ENCODE peak calls at places on chromosomes 11 and 22, in nine cellular contexts. One of them, this sample, is unnamed.

GRCh38 chr11:130427049-130427388 is 1.4 kb downstream of the ADAMTS8 start:
- DNase-seq in Peyer's patch: no peak
- DNase-seq in SJSA1: no peak
- DNase-seq in H9: no peak
- DNase-seq in Panc1: no peak
- DNase-seq in neuronal stem cell: no peak
- DNase-seq in A549: no peak
- DNase-seq in trophoblast cell: no peak
- DNase-seq in uterus: no peak
- DNase-seq in this sample: no peak

GRCh38 chr22:47034905-47035419 is 272.5 kb downstream of the TBC1D22A start:
- DNase-seq in Peyer's patch: peak; percentile 46
- DNase-seq in SJSA1: no peak
- DNase-seq in H9: no peak
- DNase-seq in Panc1: no peak
- DNase-seq in neuronal stem cell: no peak
- DNase-seq in A549: no peak
- DNase-seq in trophoblast cell: no peak
- DNase-seq in uterus: no peak
- DNase-seq in this sample: no peak

GRCh38 chr11:10594407-10594806 is 25.9 kb upstream of the LYVE1 start:
- DNase-seq in Peyer's patch: no peak
- DNase-seq in SJSA1: no peak
- DNase-seq in H9: no peak
- DNase-seq in Panc1: no peak
- DNase-seq in neuronal stem cell: no peak
- DNase-seq in A549: no peak
- DNase-seq in trophoblast cell: peak; percentile 83
- DNase-seq in uterus: no peak
- DNase-seq in this sample: peak; percentile 94

GRCh38 chr22:30861131-30861530 is 107.4 kb downstream of the MORC2 start:
- DNase-seq in Peyer's patch: peak; percentile 22
- DNase-seq in SJSA1: no peak
- DNase-seq in H9: peak; percentile 21
- DNase-seq in Panc1: no peak
- DNase-seq in neuronal stem cell: no peak
- DNase-seq in A549: no peak
- DNase-seq in trophoblast cell: no peak
- DNase-seq in uterus: no peak
- DNase-seq in this sample: no peak

GRCh38 chr11:118911113-118911879 is 14.4 kb downstream of the BCL9L start:
- DNase-seq in Peyer's patch: peak; percentile 76
- DNase-seq in SJSA1: peak; percentile 19
- DNase-seq in H9: peak; percentile 57
- DNase-seq in Panc1: no peak
- DNase-seq in neuronal stem cell: no peak
- DNase-seq in A549: no peak
- DNase-seq in trophoblast cell: peak; percentile 62
- DNase-seq in uterus: peak; percentile 64
- DNase-seq in this sample: peak; percentile 71

GRCh38 chr11:69439127-69439526 is 42.3 kb upstream of the LINC01488 start:
- DNase-seq in Peyer's patch: peak; percentile 25
- DNase-seq in SJSA1: no peak
- DNase-seq in H9: peak; percentile 81
- DNase-seq in Panc1: no peak
- DNase-seq in neuronal stem cell: no peak
- DNase-seq in A549: no peak
- DNase-seq in trophoblast cell: no peak
- DNase-seq in uterus: no peak
- DNase-seq in this sample: no peak

GRCh38 chr22:46036558-46037408 is 59.8 kb upstream of the WNT7B start:
- DNase-seq in Peyer's patch: peak; percentile 66
- DNase-seq in SJSA1: peak; percentile 48
- DNase-seq in H9: no peak
- DNase-seq in Panc1: no peak
- DNase-seq in neuronal stem cell: no peak
- DNase-seq in A549: peak; percentile 65
- DNase-seq in trophoblast cell: no peak
- DNase-seq in uterus: peak; percentile 37
- DNase-seq in this sample: peak; percentile 64

GRCh38 chr22:30444632-30445437 is 19.3 kb downstream of the MTFP1 start:
- DNase-seq in Peyer's patch: no peak
- DNase-seq in SJSA1: peak; percentile 39
- DNase-seq in H9: peak; percentile 85
- DNase-seq in Panc1: no peak
- DNase-seq in neuronal stem cell: peak; percentile 80
- DNase-seq in A549: peak; percentile 64
- DNase-seq in trophoblast cell: peak; percentile 70
- DNase-seq in uterus: no peak
- DNase-seq in this sample: peak; percentile 53

GRCh38 chr11:126473269-126473668 is 117.8 kb downstream of the ST3GAL4 start:
- DNase-seq in Peyer's patch: no peak
- DNase-seq in SJSA1: no peak
- DNase-seq in H9: no peak
- DNase-seq in Panc1: no peak
- DNase-seq in neuronal stem cell: no peak
- DNase-seq in A549: no peak
- DNase-seq in trophoblast cell: no peak
- DNase-seq in uterus: no peak
- DNase-seq in this sample: no peak

GRCh38 chr11:10407055-10407454 is 48.0 kb upstream of the AMPD3 start:
- DNase-seq in Peyer's patch: no peak
- DNase-seq in SJSA1: peak; percentile 46
- DNase-seq in H9: no peak
- DNase-seq in Panc1: peak; percentile 91
- DNase-seq in neuronal stem cell: no peak
- DNase-seq in A549: peak; percentile 33
- DNase-seq in trophoblast cell: peak; percentile 93
- DNase-seq in uterus: no peak
- DNase-seq in this sample: peak; percentile 87

GRCh38 chr11:67277231-67277961 is 11.1 kb downstream of the GRK2 start:
- DNase-seq in Peyer's patch: peak; percentile 82
- DNase-seq in SJSA1: peak; percentile 93
- DNase-seq in H9: peak; percentile 88
- DNase-seq in Panc1: no peak
- DNase-seq in neuronal stem cell: no peak
- DNase-seq in A549: no peak
- DNase-seq in trophoblast cell: peak; percentile 33
- DNase-seq in uterus: peak; percentile 80
- DNase-seq in this sample: no peak

GRCh38 chr11:65814960-65815565 is 18.7 kb upstream of the SNX32 start:
- DNase-seq in Peyer's patch: no peak
- DNase-seq in SJSA1: no peak
- DNase-seq in H9: no peak
- DNase-seq in Panc1: no peak
- DNase-seq in neuronal stem cell: no peak
- DNase-seq in A549: no peak
- DNase-seq in trophoblast cell: peak; percentile 91
- DNase-seq in uterus: no peak
- DNase-seq in this sample: no peak

GRCh38 chr22:42803454-42803853 is 53.6 kb downstream of the ARFGAP3 start:
- DNase-seq in Peyer's patch: no peak
- DNase-seq in SJSA1: no peak
- DNase-seq in H9: peak; percentile 16
- DNase-seq in Panc1: no peak
- DNase-seq in neuronal stem cell: no peak
- DNase-seq in A549: no peak
- DNase-seq in trophoblast cell: no peak
- DNase-seq in uterus: no peak
- DNase-seq in this sample: no peak
- H3K27ac ChIP-seq in Peyer's patch: no peak overlapping the region
- H3K27ac ChIP-seq in SJSA1: no peak overlapping the region
- H3K27ac ChIP-seq in H9: no peak overlapping the region
- H3K27ac ChIP-seq in Panc1: no peak overlapping the region
- H3K27ac ChIP-seq in neuronal stem cell: no peak overlapping the region
- H3K27ac ChIP-seq in A549: no peak overlapping the region
- H3K27ac ChIP-seq in trophoblast cell: no peak overlapping the region
- H3K27ac ChIP-seq in uterus: no peak overlapping the region
- H3K27ac ChIP-seq in this sample: no peak overlapping the region

GRCh38 chr11:86746509-86746908 is 53.8 kb upstream of the PRSS23 start:
- DNase-seq in Peyer's patch: no peak
- DNase-seq in SJSA1: no peak
- DNase-seq in H9: no peak
- DNase-seq in Panc1: no peak
- DNase-seq in neuronal stem cell: no peak
- DNase-seq in A549: no peak
- DNase-seq in trophoblast cell: no peak
- DNase-seq in uterus: no peak
- DNase-seq in this sample: no peak
- H3K4me1 ChIP-seq in Peyer's patch: peaks cover 8% of the 10 kb centered on the region
- H3K4me1 ChIP-seq in SJSA1: peaks cover 70% of the 10 kb centered on the region
- H3K4me1 ChIP-seq in H9: no peaks in the 10 kb centered on the region
- H3K4me1 ChIP-seq in Panc1: peaks cover 33% of the 10 kb centered on the region
- H3K4me1 ChIP-seq in neuronal stem cell: peaks cover 11% of the 10 kb centered on the region
- H3K4me1 ChIP-seq in A549: peaks cover 44% of the 10 kb centered on the region
- H3K4me1 ChIP-seq in trophoblast cell: peaks cover 44% of the 10 kb centered on the region
- H3K4me1 ChIP-seq in uterus: no peaks in the 10 kb centered on the region
- H3K4me1 ChIP-seq in this sample: peaks cover 42% of the 10 kb centered on the region

DNA sequence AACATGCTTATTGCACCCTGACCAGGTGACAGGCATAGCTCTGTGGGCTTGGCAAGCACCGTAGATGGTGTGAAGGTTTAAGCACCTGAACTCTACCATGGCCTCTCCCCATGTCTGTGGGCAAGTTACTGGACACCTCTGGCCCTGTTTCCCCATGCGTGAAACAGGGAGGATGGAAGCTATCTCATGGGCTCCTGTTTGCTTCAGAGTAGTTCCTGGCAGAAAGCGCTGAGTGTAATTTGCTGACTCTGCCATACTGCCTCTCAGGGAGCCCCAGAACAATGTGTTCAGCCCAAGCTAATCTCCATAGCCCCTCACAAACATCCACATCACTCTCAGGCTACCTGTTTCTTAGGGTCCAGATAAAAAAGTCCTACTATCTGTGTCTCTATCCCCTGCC is 2.4 kb downstream of the CBX6 start:
- DNase-seq in Peyer's patch: no peak
- DNase-seq in SJSA1: no peak
- DNase-seq in H9: peak; percentile 10
- DNase-seq in Panc1: no peak
- DNase-seq in neuronal stem cell: no peak
- DNase-seq in A549: no peak
- DNase-seq in trophoblast cell: no peak
- DNase-seq in uterus: no peak
- DNase-seq in this sample: no peak
- H3K27ac ChIP-seq in Peyer's patch: peak overlapping the region; percentile 84
- H3K27ac ChIP-seq in SJSA1: no peak overlapping the region
- H3K27ac ChIP-seq in H9: no peak overlapping the region
- H3K27ac ChIP-seq in Panc1: peak overlapping the region; percentile 63
- H3K27ac ChIP-seq in neuronal stem cell: no peak overlapping the region
- H3K27ac ChIP-seq in A549: no peak overlapping the region
- H3K27ac ChIP-seq in trophoblast cell: no peak overlapping the region
- H3K27ac ChIP-seq in uterus: peak overlapping the region; percentile 93
- H3K27ac ChIP-seq in this sample: no peak overlapping the region

DNA sequence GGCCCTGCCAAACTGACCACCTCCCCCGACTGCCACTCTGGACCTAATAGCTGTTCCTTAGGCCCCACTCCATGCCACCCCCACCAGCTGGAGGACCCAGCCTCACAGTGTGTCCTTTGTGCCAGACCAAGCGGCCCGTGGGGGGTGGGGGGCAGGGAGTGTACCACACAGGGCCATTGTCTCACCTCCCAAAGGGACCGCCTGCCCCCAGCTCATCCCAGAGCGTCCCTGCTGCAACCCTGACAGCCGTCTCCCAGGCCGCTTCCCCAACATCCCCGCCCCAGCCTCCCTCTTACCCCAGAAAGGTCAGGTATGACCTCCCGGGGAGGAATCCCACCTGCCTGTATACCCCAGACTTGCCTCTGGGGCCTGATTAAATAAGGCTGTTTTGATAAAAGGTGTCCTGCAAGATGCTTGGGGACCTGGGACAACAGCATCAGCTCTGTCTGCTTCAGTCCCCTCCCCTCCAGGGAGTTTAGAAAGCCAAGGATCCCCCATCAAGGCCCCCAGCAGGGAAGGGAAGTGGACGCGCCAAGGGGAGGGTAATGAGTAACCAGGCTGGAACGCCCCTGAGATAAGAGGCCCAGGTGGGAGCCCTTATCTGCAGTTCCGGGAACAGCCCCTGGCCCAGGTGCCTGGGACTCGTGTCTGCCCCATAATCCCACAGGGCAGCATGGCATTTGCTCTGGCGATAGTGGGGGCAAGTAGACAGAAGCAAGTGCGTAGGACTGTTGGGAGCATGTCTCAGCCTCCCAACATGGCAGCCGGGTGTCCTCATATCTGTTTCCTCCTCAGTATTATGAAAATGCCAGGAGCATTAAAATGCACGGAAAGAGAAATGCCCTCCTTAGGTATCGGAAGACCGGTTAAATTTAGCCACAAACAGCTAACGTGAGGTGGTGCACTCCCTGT is 9.0 kb downstream of the CDC42EP1 start:
- DNase-seq in Peyer's patch: peak; percentile 87
- DNase-seq in SJSA1: no peak
- DNase-seq in H9: peak; percentile 81
- DNase-seq in Panc1: no peak
- DNase-seq in neuronal stem cell: no peak
- DNase-seq in A549: no peak
- DNase-seq in trophoblast cell: peak; percentile 88
- DNase-seq in uterus: no peak
- DNase-seq in this sample: peak; percentile 81
- H3K4me1 ChIP-seq in Peyer's patch: peaks cover 71% of the 10 kb centered on the region
- H3K4me1 ChIP-seq in SJSA1: peaks cover 5% of the 10 kb centered on the region
- H3K4me1 ChIP-seq in H9: peaks cover 8% of the 10 kb centered on the region
- H3K4me1 ChIP-seq in Panc1: peaks cover 27% of the 10 kb centered on the region
- H3K4me1 ChIP-seq in neuronal stem cell: peaks cover 1% of the 10 kb centered on the region
- H3K4me1 ChIP-seq in A549: peaks cover 42% of the 10 kb centered on the region
- H3K4me1 ChIP-seq in trophoblast cell: peaks cover 35% of the 10 kb centered on the region
- H3K4me1 ChIP-seq in uterus: peaks cover 10% of the 10 kb centered on the region
- H3K4me1 ChIP-seq in this sample: peaks cover 70% of the 10 kb centered on the region

DNA sequence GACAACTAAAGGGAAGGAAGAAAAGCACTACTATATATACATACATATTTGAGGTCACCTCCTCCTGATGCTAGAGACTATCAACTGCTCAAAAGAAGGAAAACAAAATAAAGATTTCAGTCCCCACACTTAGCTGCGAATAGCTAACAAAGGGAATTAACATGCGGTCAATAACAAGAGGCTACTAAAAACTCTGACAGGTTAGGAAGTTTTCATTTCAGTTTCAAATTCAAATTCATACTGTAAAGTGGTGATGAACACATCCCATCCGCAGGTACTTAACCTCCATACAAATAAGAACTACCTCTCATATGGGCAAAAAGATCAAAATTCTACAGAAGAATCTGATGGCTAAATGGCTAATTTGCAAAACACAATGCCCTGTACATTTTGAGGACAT is 2.6 kb downstream of the NAP1L4 start:
- DNase-seq in Peyer's patch: no peak
- DNase-seq in SJSA1: no peak
- DNase-seq in H9: no peak
- DNase-seq in Panc1: no peak
- DNase-seq in neuronal stem cell: no peak
- DNase-seq in A549: no peak
- DNase-seq in trophoblast cell: no peak
- DNase-seq in uterus: no peak
- DNase-seq in this sample: no peak
- H3K27ac ChIP-seq in Peyer's patch: peak overlapping the region; percentile 98
- H3K27ac ChIP-seq in SJSA1: no peak overlapping the region
- H3K27ac ChIP-seq in H9: no peak overlapping the region
- H3K27ac ChIP-seq in Panc1: peak overlapping the region; percentile 95
- H3K27ac ChIP-seq in neuronal stem cell: no peak overlapping the region
- H3K27ac ChIP-seq in A549: peak overlapping the region; percentile 39
- H3K27ac ChIP-seq in trophoblast cell: no peak overlapping the region
- H3K27ac ChIP-seq in uterus: no peak overlapping the region
- H3K27ac ChIP-seq in this sample: peak overlapping the region; percentile 73